ENCODE peak calls at places on chromosomes 2 and 18, in five cellular contexts. B is HTR-8/SVneo, Q is LoVo, T is WTC11, V is progenitor cell of endocrine pancreas. M is an unnamed sample.

GRCh38 chr18:10690376-10690775 is 164.5 kb downstream of the NAPG start:
- DNase-seq in B (no peak), Q (no peak), T (no peak), V (no peak), M (no peak)

GRCh38 chr2:241068942-241069810 is 32.9 kb downstream of the MTERF4 start:
- DNase-seq in B (no peak), Q (no peak), T (no peak), V (no peak), M (no peak)

GRCh38 chr2:50225021-50225928 is 806.7 kb downstream of the NRXN1 start:
- DNase-seq in B (no peak), Q (no peak), T (peak), V (no peak), M (no peak)

GRCh38 chr2:199485732-199486335 is 28.1 kb upstream of the SATB2 start:
- DNase-seq in B (peak), Q (peak), T (peak), V (peak), M (peak)

GRCh38 chr2:9473985-9474360 is 378 bp upstream of the IAH1 start:
- DNase-seq in B (no peak), Q (no peak), T (peak), V (no peak), M (no peak)

GRCh38 chr2:129721841-129722240 is 257.6 kb upstream of the RAB6C start:
- DNase-seq in B (no peak), Q (no peak), T (no peak), V (no peak), M (no peak)

GRCh38 chr2:24903527-24904103 is 16.4 kb downstream of the ADCY3 start:
- DNase-seq in B (no peak), Q (no peak), T (no peak), V (no peak), M (no peak)

GRCh38 chr2:29655391-29656086 is 265.8 kb downstream of the ALK start:
- DNase-seq in B (no peak), Q (no peak), T (no peak), V (no peak), M (no peak)